ENCODE peak calls at places on chromosomes 16 and 17, in ten cellular contexts. One of them, this sample, is unnamed.

GRCh38 chr17:40038882-40039513 is 15.2 kb downstream of the MED24 start:
- DNase-seq in stomach: peak; percentile 63
- DNase-seq in tibial nerve: peak; percentile 61
- DNase-seq in SK-N-SH: peak; percentile 80
- DNase-seq in transverse colon: peak; percentile 68
- DNase-seq in adrenal gland: peak; percentile 79
- DNase-seq in tibial artery: peak; percentile 91
- DNase-seq in mesendoderm: peak; percentile 79
- DNase-seq in body of pancreas: peak; percentile 81
- DNase-seq in CD8-positive, alpha-beta memory T cell: no peak
- DNase-seq in this sample: peak; percentile 79

GRCh38 chr17:69779378-69780214 is 295.4 kb upstream of the KCNJ16 start:
- DNase-seq in stomach: no peak
- DNase-seq in tibial nerve: no peak
- DNase-seq in SK-N-SH: no peak
- DNase-seq in transverse colon: no peak
- DNase-seq in adrenal gland: no peak
- DNase-seq in tibial artery: no peak
- DNase-seq in mesendoderm: no peak
- DNase-seq in body of pancreas: no peak
- DNase-seq in CD8-positive, alpha-beta memory T cell: no peak
- DNase-seq in this sample: no peak

GRCh38 chr17:17080781-17081180 is 38.5 kb downstream of the MPRIP start:
- DNase-seq in stomach: no peak
- DNase-seq in tibial nerve: peak; percentile 7
- DNase-seq in SK-N-SH: no peak
- DNase-seq in transverse colon: no peak
- DNase-seq in adrenal gland: peak; percentile 4
- DNase-seq in tibial artery: peak; percentile 40
- DNase-seq in mesendoderm: no peak
- DNase-seq in body of pancreas: no peak
- DNase-seq in CD8-positive, alpha-beta memory T cell: peak; percentile 18
- DNase-seq in this sample: no peak

GRCh38 chr16:15672514-15673167 is 22.6 kb downstream of the NDE1 start:
- DNase-seq in stomach: peak; percentile 70
- DNase-seq in tibial nerve: peak; percentile 94
- DNase-seq in SK-N-SH: no peak
- DNase-seq in transverse colon: peak; percentile 86
- DNase-seq in adrenal gland: peak; percentile 84
- DNase-seq in tibial artery: peak; percentile 96
- DNase-seq in mesendoderm: peak; percentile 3
- DNase-seq in body of pancreas: peak; percentile 85
- DNase-seq in CD8-positive, alpha-beta memory T cell: peak; percentile 86
- DNase-seq in this sample: no peak

GRCh38 chr16:87675111-87675510 is 72.8 kb downstream of the JPH3 start:
- DNase-seq in stomach: no peak
- DNase-seq in tibial nerve: no peak
- DNase-seq in SK-N-SH: no peak
- DNase-seq in transverse colon: no peak
- DNase-seq in adrenal gland: peak; percentile 31
- DNase-seq in tibial artery: no peak
- DNase-seq in mesendoderm: peak; percentile 47
- DNase-seq in body of pancreas: no peak
- DNase-seq in CD8-positive, alpha-beta memory T cell: no peak
- DNase-seq in this sample: peak; percentile 86

GRCh38 chr17:49597928-49598655 is 22.4 kb downstream of the NXPH3 start:
- DNase-seq in stomach: no peak
- DNase-seq in tibial nerve: no peak
- DNase-seq in SK-N-SH: no peak
- DNase-seq in transverse colon: no peak
- DNase-seq in adrenal gland: no peak
- DNase-seq in tibial artery: no peak
- DNase-seq in mesendoderm: no peak
- DNase-seq in body of pancreas: no peak
- DNase-seq in CD8-positive, alpha-beta memory T cell: no peak
- DNase-seq in this sample: no peak

GRCh38 chr17:28405632-28406477 is at the start of gene SLC46A1:
- DNase-seq in stomach: peak; percentile 65
- DNase-seq in tibial nerve: no peak
- DNase-seq in SK-N-SH: peak; percentile 91
- DNase-seq in transverse colon: peak; percentile 73
- DNase-seq in adrenal gland: peak; percentile 45
- DNase-seq in tibial artery: peak; percentile 82
- DNase-seq in mesendoderm: peak; percentile 78
- DNase-seq in body of pancreas: peak; percentile 61
- DNase-seq in CD8-positive, alpha-beta memory T cell: peak; percentile 58
- DNase-seq in this sample: peak; percentile 92

GRCh38 chr17:494601-495195 is 142.1 kb upstream of the RPH3AL start:
- DNase-seq in stomach: no peak
- DNase-seq in tibial nerve: no peak
- DNase-seq in SK-N-SH: no peak
- DNase-seq in transverse colon: no peak
- DNase-seq in adrenal gland: no peak
- DNase-seq in tibial artery: no peak
- DNase-seq in mesendoderm: no peak
- DNase-seq in body of pancreas: no peak
- DNase-seq in CD8-positive, alpha-beta memory T cell: no peak
- DNase-seq in this sample: no peak

GRCh38 chr16:68072038-68072695 is 13.0 kb upstream of the NFATC3 start:
- DNase-seq in stomach: no peak
- DNase-seq in tibial nerve: peak; percentile 42
- DNase-seq in SK-N-SH: no peak
- DNase-seq in transverse colon: peak; percentile 66
- DNase-seq in adrenal gland: peak; percentile 86
- DNase-seq in tibial artery: no peak
- DNase-seq in mesendoderm: no peak
- DNase-seq in body of pancreas: no peak
- DNase-seq in CD8-positive, alpha-beta memory T cell: no peak
- DNase-seq in this sample: no peak

GRCh38 chr16:31876955-31877828 is 3.6 kb downstream of the ZNF267 start:
- DNase-seq in stomach: no peak
- DNase-seq in tibial nerve: no peak
- DNase-seq in SK-N-SH: no peak
- DNase-seq in transverse colon: no peak
- DNase-seq in adrenal gland: no peak
- DNase-seq in tibial artery: no peak
- DNase-seq in mesendoderm: no peak
- DNase-seq in body of pancreas: no peak
- DNase-seq in CD8-positive, alpha-beta memory T cell: peak; percentile 64
- DNase-seq in this sample: no peak

GRCh38 chr17:77924757-77925336 is 33.7 kb upstream of the TNRC6C start:
- DNase-seq in stomach: peak; percentile 31
- DNase-seq in tibial nerve: peak; percentile 67
- DNase-seq in SK-N-SH: no peak
- DNase-seq in transverse colon: no peak
- DNase-seq in adrenal gland: peak; percentile 50
- DNase-seq in tibial artery: peak; percentile 74
- DNase-seq in mesendoderm: peak; percentile 69
- DNase-seq in body of pancreas: peak; percentile 62
- DNase-seq in CD8-positive, alpha-beta memory T cell: no peak
- DNase-seq in this sample: peak; percentile 91

DNA sequence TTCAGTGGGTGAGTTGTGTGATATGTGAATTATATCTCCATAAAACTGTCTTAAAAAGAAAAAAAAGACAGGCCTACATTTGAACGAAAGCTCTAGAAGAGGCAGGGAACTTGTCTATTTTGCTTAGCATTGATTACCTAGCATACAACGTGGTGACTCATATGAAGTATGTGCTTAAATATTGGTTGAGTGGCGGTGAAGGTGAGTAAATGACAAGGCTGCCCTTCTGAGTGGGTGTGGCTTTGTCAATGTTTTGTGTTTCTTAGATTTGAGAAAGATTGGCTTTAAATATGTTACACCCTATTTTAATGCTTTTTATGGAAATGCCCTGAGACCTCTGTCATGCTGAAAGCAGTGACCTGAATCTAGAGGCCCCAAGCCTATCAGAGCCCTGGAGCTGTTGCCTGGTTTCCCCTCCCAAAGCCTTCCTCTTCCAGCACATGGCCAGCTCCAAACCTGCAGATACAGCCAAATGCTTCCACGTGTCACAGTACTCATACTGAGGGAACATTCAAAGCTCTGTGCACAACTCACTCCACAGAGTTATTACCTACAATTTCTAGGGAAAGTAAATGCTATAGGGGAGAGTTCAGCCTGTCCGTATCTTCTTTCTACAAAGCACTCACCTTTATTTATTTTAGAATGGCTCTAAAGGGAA is 260.0 kb downstream of the PHKB start:
- DNase-seq in stomach: no peak
- DNase-seq in tibial nerve: no peak
- DNase-seq in SK-N-SH: no peak
- DNase-seq in transverse colon: no peak
- DNase-seq in adrenal gland: no peak
- DNase-seq in tibial artery: no peak
- DNase-seq in mesendoderm: no peak
- DNase-seq in body of pancreas: no peak
- DNase-seq in CD8-positive, alpha-beta memory T cell: no peak
- DNase-seq in this sample: no peak
- H3K36me3 ChIP-seq in stomach: no peaks in the 10 kb centered on the region
- H3K36me3 ChIP-seq in tibial nerve: no peaks in the 10 kb centered on the region
- H3K36me3 ChIP-seq in SK-N-SH: no peaks in the 10 kb centered on the region
- H3K36me3 ChIP-seq in transverse colon: no peaks in the 10 kb centered on the region
- H3K36me3 ChIP-seq in adrenal gland: no peaks in the 10 kb centered on the region
- H3K36me3 ChIP-seq in tibial artery: no peaks in the 10 kb centered on the region
- H3K36me3 ChIP-seq in mesendoderm: no peaks in the 10 kb centered on the region
- H3K36me3 ChIP-seq in body of pancreas: no peaks in the 10 kb centered on the region
- H3K36me3 ChIP-seq in CD8-positive, alpha-beta memory T cell: no peaks in the 10 kb centered on the region
- H3K36me3 ChIP-seq in this sample: no peaks in the 10 kb centered on the region

GRCh38 chr17:80308672-80309517 is 48.2 kb downstream of the RNF213 start:
- DNase-seq in stomach: no peak
- DNase-seq in tibial nerve: no peak
- DNase-seq in SK-N-SH: no peak
- DNase-seq in transverse colon: no peak
- DNase-seq in adrenal gland: no peak
- DNase-seq in tibial artery: peak; percentile 47
- DNase-seq in mesendoderm: peak; percentile 97
- DNase-seq in body of pancreas: no peak
- DNase-seq in CD8-positive, alpha-beta memory T cell: no peak
- DNase-seq in this sample: no peak

GRCh38 chr17:80311216-80311827 is 50.7 kb downstream of the RNF213 start:
- DNase-seq in stomach: no peak
- DNase-seq in tibial nerve: no peak
- DNase-seq in SK-N-SH: no peak
- DNase-seq in transverse colon: no peak
- DNase-seq in adrenal gland: no peak
- DNase-seq in tibial artery: peak; percentile 44
- DNase-seq in mesendoderm: no peak
- DNase-seq in body of pancreas: no peak
- DNase-seq in CD8-positive, alpha-beta memory T cell: no peak
- DNase-seq in this sample: no peak

GRCh38 chr17:80303824-80304223 is 43.2 kb downstream of the RNF213 start:
- DNase-seq in stomach: no peak
- DNase-seq in tibial nerve: no peak
- DNase-seq in SK-N-SH: no peak
- DNase-seq in transverse colon: no peak
- DNase-seq in adrenal gland: no peak
- DNase-seq in tibial artery: no peak
- DNase-seq in mesendoderm: no peak
- DNase-seq in body of pancreas: no peak
- DNase-seq in CD8-positive, alpha-beta memory T cell: no peak
- DNase-seq in this sample: no peak

GRCh38 chr17:80312621-80313135 is 52.0 kb downstream of the RNF213 start:
- DNase-seq in stomach: no peak
- DNase-seq in tibial nerve: no peak
- DNase-seq in SK-N-SH: no peak
- DNase-seq in transverse colon: no peak
- DNase-seq in adrenal gland: no peak
- DNase-seq in tibial artery: peak; percentile 53
- DNase-seq in mesendoderm: no peak
- DNase-seq in body of pancreas: no peak
- DNase-seq in CD8-positive, alpha-beta memory T cell: no peak
- DNase-seq in this sample: no peak

DNA sequence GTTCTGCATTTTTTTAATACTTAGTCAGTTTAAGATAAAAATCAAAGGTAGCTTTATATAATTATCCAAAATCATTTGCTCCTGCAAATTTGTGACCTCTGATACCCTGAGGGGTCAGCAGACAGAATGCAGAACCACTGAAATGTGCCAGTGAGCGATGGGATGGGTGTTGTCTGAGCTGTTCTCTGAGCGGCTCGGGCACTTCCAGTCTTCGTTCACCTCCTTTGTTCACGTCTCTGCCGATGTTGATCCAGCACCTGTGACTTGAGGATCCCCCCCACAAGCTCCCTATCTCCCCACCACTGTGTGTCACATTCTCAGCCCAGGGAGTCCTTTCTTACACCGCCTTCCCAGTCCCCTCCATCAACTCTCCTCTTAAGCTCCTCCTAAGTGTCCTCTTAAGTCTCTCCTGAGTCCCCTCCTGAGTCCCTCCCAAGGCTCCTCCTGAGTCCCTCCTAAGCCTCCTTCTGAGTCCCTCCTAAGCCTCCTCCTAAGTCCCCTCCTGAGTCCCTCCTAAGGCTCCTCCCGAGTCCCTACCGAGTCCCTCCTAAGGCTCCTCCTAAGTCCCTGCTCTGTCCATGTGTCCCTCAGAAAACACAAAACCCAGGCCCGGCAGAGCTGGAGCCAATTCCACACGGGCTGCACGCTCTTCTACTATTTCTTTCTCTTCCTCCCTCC is 47.5 kb downstream of the RNF213 start:
- DNase-seq in stomach: no peak
- DNase-seq in tibial nerve: no peak
- DNase-seq in SK-N-SH: peak; percentile 52
- DNase-seq in transverse colon: no peak
- DNase-seq in adrenal gland: no peak
- DNase-seq in tibial artery: peak; percentile 53
- DNase-seq in mesendoderm: peak; percentile 95
- DNase-seq in body of pancreas: no peak
- DNase-seq in CD8-positive, alpha-beta memory T cell: no peak
- DNase-seq in this sample: no peak
- H3K36me3 ChIP-seq in stomach: peaks cover 100% of the 10 kb centered on the region
- H3K36me3 ChIP-seq in tibial nerve: peaks cover 98% of the 10 kb centered on the region
- H3K36me3 ChIP-seq in SK-N-SH: peaks cover 87% of the 10 kb centered on the region
- H3K36me3 ChIP-seq in transverse colon: peaks cover 73% of the 10 kb centered on the region
- H3K36me3 ChIP-seq in adrenal gland: no peaks in the 10 kb centered on the region
- H3K36me3 ChIP-seq in tibial artery: peaks cover 85% of the 10 kb centered on the region
- H3K36me3 ChIP-seq in mesendoderm: no peaks in the 10 kb centered on the region
- H3K36me3 ChIP-seq in body of pancreas: peaks cover 21% of the 10 kb centered on the region
- H3K36me3 ChIP-seq in CD8-positive, alpha-beta memory T cell: peaks cover 84% of the 10 kb centered on the region
- H3K36me3 ChIP-seq in this sample: peaks cover 15% of the 10 kb centered on the region

DNA sequence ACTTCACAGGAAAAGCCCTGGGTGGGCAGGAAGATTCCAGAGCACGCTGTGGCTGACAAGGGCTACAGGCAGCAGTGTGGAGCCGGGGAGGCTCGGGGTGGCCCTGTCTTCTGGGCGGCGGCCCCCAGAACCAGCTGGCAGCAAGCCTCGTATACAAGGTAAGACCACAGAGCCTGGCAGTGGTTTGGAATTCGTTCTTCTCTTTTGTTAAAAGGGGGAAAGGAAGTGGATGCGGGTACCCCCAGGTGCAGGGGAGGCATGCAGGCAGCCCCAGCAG is 6.0 kb downstream of the UBALD1 start:
- DNase-seq in stomach: no peak
- DNase-seq in tibial nerve: no peak
- DNase-seq in SK-N-SH: no peak
- DNase-seq in transverse colon: no peak
- DNase-seq in adrenal gland: no peak
- DNase-seq in tibial artery: no peak
- DNase-seq in mesendoderm: no peak
- DNase-seq in body of pancreas: no peak
- DNase-seq in CD8-positive, alpha-beta memory T cell: no peak
- DNase-seq in this sample: peak; percentile 53
- H3K36me3 ChIP-seq in stomach: peaks cover 41% of the 10 kb centered on the region
- H3K36me3 ChIP-seq in tibial nerve: peaks cover 40% of the 10 kb centered on the region
- H3K36me3 ChIP-seq in SK-N-SH: no peaks in the 10 kb centered on the region
- H3K36me3 ChIP-seq in transverse colon: no peaks in the 10 kb centered on the region
- H3K36me3 ChIP-seq in adrenal gland: no peaks in the 10 kb centered on the region
- H3K36me3 ChIP-seq in tibial artery: peaks cover 24% of the 10 kb centered on the region
- H3K36me3 ChIP-seq in mesendoderm: no peaks in the 10 kb centered on the region
- H3K36me3 ChIP-seq in body of pancreas: peaks cover 11% of the 10 kb centered on the region
- H3K36me3 ChIP-seq in CD8-positive, alpha-beta memory T cell: no peaks in the 10 kb centered on the region
- H3K36me3 ChIP-seq in this sample: no peaks in the 10 kb centered on the region

GRCh38 chr17:76909971-76910760 is 42.0 kb downstream of the MGAT5B start:
- DNase-seq in stomach: peak; percentile 50
- DNase-seq in tibial nerve: no peak
- DNase-seq in SK-N-SH: no peak
- DNase-seq in transverse colon: peak; percentile 17
- DNase-seq in adrenal gland: peak; percentile 52
- DNase-seq in tibial artery: no peak
- DNase-seq in mesendoderm: peak; percentile 86
- DNase-seq in body of pancreas: peak; percentile 31
- DNase-seq in CD8-positive, alpha-beta memory T cell: no peak
- DNase-seq in this sample: peak; percentile 93
- H3K36me3 ChIP-seq in stomach: no peaks in the 10 kb centered on the region
- H3K36me3 ChIP-seq in tibial nerve: peaks cover 4% of the 10 kb centered on the region
- H3K36me3 ChIP-seq in SK-N-SH: peaks cover 7% of the 10 kb centered on the region
- H3K36me3 ChIP-seq in transverse colon: no peaks in the 10 kb centered on the region
- H3K36me3 ChIP-seq in adrenal gland: no peaks in the 10 kb centered on the region
- H3K36me3 ChIP-seq in tibial artery: no peaks in the 10 kb centered on the region
- H3K36me3 ChIP-seq in mesendoderm: no peaks in the 10 kb centered on the region
- H3K36me3 ChIP-seq in body of pancreas: no peaks in the 10 kb centered on the region
- H3K36me3 ChIP-seq in CD8-positive, alpha-beta memory T cell: no peaks in the 10 kb centered on the region
- H3K36me3 ChIP-seq in this sample: no peaks in the 10 kb centered on the region

This sample was measured in H7.